ENCODE peak calls at places on chromosome 21, in four cellular contexts. W is PC-9, B is hepatocyte, Y is fibroblast of lung. X is an unnamed sample.

GRCh38 chr21:43881283-43881682 is 16.3 kb downstream of the AGPAT3 start:
- DNase-seq in W (no peak), B (no peak), Y (peak), X (no peak)

GRCh38 chr21:39057121-39057520 is 126.1 kb downstream of the PSMG1 start:
- DNase-seq in W (no peak), B (no peak), Y (no peak), X (no peak)

GRCh38 chr21:28311776-28312175 is 680.9 kb downstream of the LTN1 start:
- DNase-seq in W (no peak), B (no peak), Y (no peak), X (no peak)

GRCh38 chr21:31008355-31008754 is 29.9 kb downstream of the KRTAP19-8 start:
- DNase-seq in W (no peak), B (no peak), Y (no peak), X (no peak)

GRCh38 chr21:28099296-28099695 is 893.4 kb downstream of the LTN1 start:
- DNase-seq in W (no peak), B (peak), Y (peak), X (no peak)

GRCh38 chr21:28754127-28754611 is 238.5 kb downstream of the LTN1 start:
- DNase-seq in W (no peak), B (peak), Y (peak), X (no peak)

GRCh38 chr21:31243611-31244010 is 100.5 kb downstream of the TIAM1 start:
- DNase-seq in W (no peak), B (no peak), Y (no peak), X (no peak)

GRCh38 chr21:29671728-29672127 is 268.1 kb downstream of the GRIK1 start:
- DNase-seq in W (no peak), B (no peak), Y (no peak), X (peak)

GRCh38 chr21:31145271-31145801 is 107.1 kb upstream of the KRTAP19-8 start:
- DNase-seq in W (no peak), B (no peak), Y (no peak), X (no peak)

GRCh38 chr21:16563795-16564194 is 834.0 kb downstream of the USP25 start:
- DNase-seq in W (peak), B (no peak), Y (peak), X (peak)

DNA sequence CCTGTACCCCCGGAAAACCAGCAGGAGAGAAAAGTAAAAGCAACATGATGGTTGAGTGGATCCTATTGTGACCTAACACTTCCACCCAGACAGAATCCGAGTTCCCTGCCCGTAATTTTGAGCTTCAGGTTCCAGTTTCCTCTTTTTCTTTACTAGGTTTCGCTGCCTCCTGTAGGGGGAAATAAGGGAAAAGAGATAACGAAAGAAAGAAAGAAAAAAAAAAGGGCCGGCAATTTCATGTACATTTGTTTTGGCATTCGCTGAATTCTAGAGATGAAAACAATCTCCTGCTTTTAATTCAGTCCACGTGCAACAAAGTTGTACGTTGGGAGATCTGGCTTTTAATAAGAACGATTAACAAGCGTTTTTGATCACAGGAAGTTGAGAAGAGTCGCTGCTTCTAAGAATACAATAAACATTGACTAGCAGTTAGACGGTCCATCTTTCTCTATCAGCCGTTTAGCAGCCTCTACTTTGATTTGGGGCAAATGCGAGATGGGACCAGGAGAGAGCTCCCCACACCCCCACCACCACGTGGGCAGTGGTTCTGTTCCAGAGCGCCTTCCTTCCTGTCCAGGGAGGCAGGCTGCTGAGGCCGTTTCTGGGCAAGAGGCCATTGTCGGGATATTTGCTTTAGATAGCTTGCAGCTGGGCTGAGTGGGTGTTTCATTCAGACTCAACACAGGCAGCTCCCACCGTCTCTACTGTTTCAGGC is 155.9 kb upstream of the RUNX1 start:
- DNase-seq in W (no peak), B (peak), Y (peak), X (peak)
- TF ChIP-seq EZH2 in W (no peak), B (no peak), Y (no peak), X (no peak)

DNA sequence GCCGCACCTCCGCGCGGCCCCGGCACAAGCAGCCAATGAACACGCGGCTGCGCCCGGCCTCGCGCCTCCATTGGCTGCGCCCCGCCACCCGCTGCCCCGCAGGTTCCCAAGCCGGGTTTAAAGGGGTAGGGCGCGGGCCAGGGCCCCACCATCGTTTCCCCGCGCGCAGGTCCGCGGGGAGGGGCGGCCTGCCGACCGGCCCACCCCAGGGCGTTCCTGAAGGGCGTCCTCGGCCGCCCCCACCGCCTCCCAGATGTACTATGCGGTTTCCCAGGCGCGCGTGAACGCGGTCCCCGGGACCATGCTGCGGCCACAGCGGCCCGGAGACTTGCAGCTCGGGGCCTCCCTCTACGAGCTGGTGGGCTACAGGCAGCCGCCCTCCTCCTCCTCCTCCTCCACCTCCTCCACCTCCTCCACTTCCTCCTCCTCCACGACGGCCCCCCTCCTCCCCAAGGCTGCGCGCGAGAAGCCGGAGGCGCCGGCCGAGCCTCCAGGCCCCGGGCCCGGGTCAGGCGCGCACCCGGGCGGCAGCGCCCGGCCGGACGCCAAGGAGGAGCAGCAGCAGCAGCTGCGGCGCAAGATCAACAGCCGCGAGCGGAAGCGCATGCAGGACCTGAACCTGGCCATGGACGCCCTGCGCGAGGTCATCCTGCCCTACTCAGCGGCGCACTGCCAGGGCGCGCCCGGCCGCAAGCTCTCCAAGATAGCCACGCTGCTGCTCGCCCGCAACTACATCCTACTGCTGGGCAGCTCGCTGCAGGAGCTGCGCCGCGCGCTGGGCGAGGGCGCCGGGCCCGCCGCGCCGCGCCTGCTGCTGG is at the start of gene OLIG1:
- DNase-seq in W (no peak), B (peak), Y (peak), X (peak)
- TF ChIP-seq EZH2 in W (no peak), B (peak), Y (peak), X (peak)

DNA sequence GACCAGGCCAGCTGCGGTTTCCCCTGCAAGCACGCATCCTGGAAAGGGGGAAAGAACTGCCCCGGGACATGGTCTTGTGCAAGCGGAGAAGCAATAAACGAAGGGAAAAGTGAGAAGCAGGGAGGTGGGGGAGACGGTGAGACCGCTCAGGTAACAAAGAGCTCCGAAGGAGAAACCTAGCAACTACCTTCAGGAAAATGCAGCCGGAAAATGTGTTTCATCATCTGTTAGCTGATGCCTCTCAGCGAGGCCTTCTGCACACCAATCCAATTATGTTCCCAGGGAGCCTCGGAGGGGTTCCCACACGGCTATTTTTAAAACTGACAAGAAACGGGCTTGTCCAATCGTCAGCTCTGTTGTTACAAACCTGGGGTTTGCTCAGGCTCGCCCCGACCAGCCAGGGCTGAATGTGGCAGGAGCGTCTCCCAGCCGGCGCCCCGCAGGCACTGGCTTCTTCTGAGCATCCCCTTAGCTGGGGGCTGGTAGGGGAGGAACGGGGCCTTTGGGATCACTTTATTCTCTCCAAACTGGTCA is 3.4 kb downstream of the RIPK4 start:
- DNase-seq in W (peak), B (peak), Y (no peak), X (peak)
- TF ChIP-seq EZH2 in W (no peak), B (peak), Y (no peak), X (no peak)

DNA sequence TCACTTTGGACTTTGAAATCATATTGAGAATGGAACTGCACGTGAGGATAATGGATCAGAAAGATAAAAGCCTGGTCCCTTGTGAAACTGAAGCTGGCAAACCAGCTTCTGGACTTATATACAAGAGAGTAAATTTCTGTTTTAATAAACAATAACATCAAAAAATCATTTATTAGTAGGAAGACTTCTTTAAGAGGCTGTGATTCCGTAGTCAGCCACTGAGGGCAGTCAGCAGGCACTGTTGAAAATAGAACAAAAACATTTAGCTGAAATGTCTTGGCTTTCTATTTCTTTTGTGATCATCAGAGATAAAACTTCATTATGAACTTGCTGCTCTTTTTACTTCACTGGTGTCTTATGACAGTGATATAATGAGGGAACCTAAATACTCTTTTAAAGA is 489.4 kb downstream of the PCP4 start:
- DNase-seq in W (no peak), B (no peak), Y (no peak), X (no peak)
- TF ChIP-seq EZH2 in W (no peak), B (no peak), Y (no peak), X (no peak)

GRCh38 chr21:45865106-45865835 is 116.3 kb upstream of the COL6A1 start:
- DNase-seq in W (no peak), B (no peak), Y (peak), X (no peak)

GRCh38 chr21:45863267-45863666 is 118.3 kb upstream of the COL6A1 start:
- DNase-seq in W (no peak), B (no peak), Y (no peak), X (no peak)

GRCh38 chr21:45864436-45864835 is 117.1 kb upstream of the COL6A1 start:
- DNase-seq in W (no peak), B (no peak), Y (peak), X (no peak)

GRCh38 chr21:45862544-45863207 is 118.9 kb upstream of the COL6A1 start:
- DNase-seq in W (no peak), B (no peak), Y (no peak), X (no peak)

DNA sequence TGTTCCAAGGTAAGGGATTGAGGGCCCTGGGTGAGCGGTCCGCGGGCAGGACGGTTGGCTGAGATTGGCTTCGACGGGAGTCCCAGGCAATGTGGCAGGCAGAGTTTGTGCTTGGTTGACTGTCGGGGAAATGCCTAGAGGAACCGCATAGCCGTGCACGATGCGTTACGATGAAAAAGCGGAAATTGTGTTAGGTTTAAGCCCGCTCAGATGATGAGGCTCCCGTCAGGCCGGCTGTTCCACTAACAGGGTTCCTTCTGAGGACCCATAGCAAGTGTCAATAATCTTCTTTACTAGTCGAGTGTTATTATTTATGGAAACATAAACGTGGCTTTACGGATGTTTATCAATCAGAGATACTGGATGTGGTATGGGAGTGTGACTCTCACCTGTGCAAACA is 117.8 kb upstream of the COL6A1 start:
- DNase-seq in W (no peak), B (no peak), Y (no peak), X (no peak)
- TF ChIP-seq EZH2 in W (no peak), B (no peak), Y (no peak), X (no peak)

X was measured in GM23338.